ENCODE peak calls at places on chromosomes 2 and 18, in six cellular contexts. L is mucosa of descending colon; A is body of pancreas; Q is CD8-positive, alpha-beta T cell; U is PC-9; X is lower lobe of right lung. T is an unnamed sample.

GRCh38 chr2:200373973-200374416 is 67.5 kb downstream of the SPATS2L start:
- DNase-seq in U (no peak), X (no peak), A (no peak), L (no peak), Q (peak), T (no peak)

GRCh38 chr2:70104231-70105111 is 17.2 kb downstream of the PCBP1 start:
- DNase-seq in X (no peak), L (no peak), A (peak), U (no peak), Q (no peak), T (peak)

GRCh38 chr2:142865924-142866323 is 11.5 kb upstream of the KYNU start:
- DNase-seq in U (no peak), Q (no peak), L (no peak), A (no peak), X (no peak), T (no peak)

GRCh38 chr2:235591231-235591730 is 97.4 kb downstream of the AGAP1 start:
- DNase-seq in L (no peak), U (no peak), X (no peak), A (no peak), Q (no peak), T (no peak)

GRCh38 chr2:46373238-46373637 is 76.0 kb downstream of the EPAS1 start:
- DNase-seq in A (no peak), X (no peak), Q (no peak), L (no peak), U (no peak), T (no peak)

GRCh38 chr2:42092084-42092996 is 44.5 kb downstream of the PKDCC start:
- DNase-seq in A (peak), U (no peak), X (no peak), L (no peak), Q (no peak), T (peak)

GRCh38 chr2:127659408-127660290 is 13.7 kb downstream of the GPR17 start:
- DNase-seq in L (peak), X (peak), A (no peak), U (no peak), Q (no peak), T (no peak)

GRCh38 chr2:197909377-197909776 is 105.0 kb downstream of the PLCL1 start:
- DNase-seq in L (no peak), Q (no peak), U (no peak), X (no peak), A (no peak), T (peak)

GRCh38 chr2:220334210-220334609 is 706.8 kb downstream of the SLC4A3 start:
- DNase-seq in L (no peak), Q (no peak), X (no peak), A (no peak), U (peak), T (peak)

GRCh38 chr2:39922679-39923416 is 143.8 kb upstream of the THUMPD2 start:
- DNase-seq in Q (no peak), L (no peak), A (no peak), U (no peak), X (no peak), T (no peak)

GRCh38 chr18:12996661-12997292 is 5.6 kb downstream of the CEP192 start:
- DNase-seq in A (no peak), U (no peak), Q (no peak), X (no peak), L (no peak), T (no peak)

GRCh38 chr2:17430326-17430725 is 87.9 kb downstream of the RAD51AP2 start:
- DNase-seq in U (no peak), Q (no peak), A (no peak), X (no peak), L (no peak), T (no peak)

GRCh38 chr2:96819101-96819875 is 3.2 kb downstream of the CNNM3 start:
- DNase-seq in U (no peak), A (peak), Q (no peak), X (peak), L (peak), T (peak)

GRCh38 chr2:194223173-194223670 is 1433.8 kb upstream of the SLC39A10 start:
- DNase-seq in A (no peak), Q (no peak), X (no peak), U (no peak), L (no peak), T (no peak)

GRCh38 chr18:48514786-48515185 is 24.0 kb upstream of the CTIF start:
- DNase-seq in A (no peak), U (no peak), X (no peak), L (no peak), Q (no peak), T (no peak)

GRCh38 chr18:73793386-73793785 is 354.2 kb downstream of the FBXO15 start:
- DNase-seq in L (no peak), A (no peak), Q (no peak), X (no peak), U (peak), T (no peak)

GRCh38 chr18:76986391-76986790 is 146.2 kb downstream of the MBP start:
- DNase-seq in L (no peak), X (no peak), U (no peak), Q (no peak), A (no peak), T (no peak)

GRCh38 chr2:128600606-128601297 is 282.1 kb upstream of the HS6ST1 start:
- DNase-seq in Q (no peak), U (no peak), L (no peak), X (no peak), A (peak), T (no peak)

GRCh38 chr2:27809761-27810241 is 38.3 kb downstream of the MRPL33 start:
- DNase-seq in L (no peak), X (no peak), Q (no peak), A (no peak), U (no peak), T (no peak)

GRCh38 chr2:176004925-176005324 is 2.9 kb upstream of the LNPK start:
- DNase-seq in L (no peak), U (no peak), Q (no peak), A (no peak), X (no peak), T (no peak)

GRCh38 chr18:53153281-53153680 is 813.3 kb downstream of the DCC start:
- DNase-seq in A (no peak), X (no peak), Q (no peak), L (peak), U (no peak), T (no peak)
- TF ChIP-seq CTCF in A (peak), X (peak), Q (no peak), L (no peak), U (peak), T (no peak)

GRCh38 chr2:209681201-209681735 is 90.4 kb upstream of the UNC80 start:
- DNase-seq in U (no peak), Q (no peak), A (no peak), L (no peak), X (no peak), T (no peak)
- TF ChIP-seq CTCF in U (no peak), Q (no peak), A (no peak), L (no peak), X (no peak), T (no peak)

DNA sequence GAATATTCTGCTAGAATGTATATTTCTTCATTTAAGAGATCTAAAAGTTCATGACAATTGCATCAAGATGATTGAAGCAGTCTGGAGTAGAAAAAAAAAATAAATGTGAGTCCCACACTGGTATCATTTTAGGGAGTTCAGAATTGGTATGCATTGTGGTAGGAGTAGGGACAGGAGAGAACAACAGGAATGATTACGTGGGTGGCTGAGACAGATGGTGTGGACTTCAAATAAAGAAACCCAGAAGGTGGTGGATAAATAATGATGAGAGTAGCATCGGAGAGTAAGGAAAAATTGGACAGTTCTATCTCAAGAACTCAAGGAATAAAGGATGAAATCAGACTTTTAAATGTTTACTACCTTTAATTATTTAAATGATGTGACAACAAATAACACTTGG is 289.6 kb downstream of the GALNT13 start:
- DNase-seq in U (no peak), X (no peak), Q (no peak), L (no peak), A (no peak), T (no peak)
- TF ChIP-seq CTCF in U (no peak), X (no peak), Q (no peak), L (no peak), A (no peak), T (no peak)

GRCh38 chr18:25409971-25410370 is 58.0 kb upstream of the ZNF521 start:
- DNase-seq in Q (no peak), X (no peak), L (no peak), A (no peak), U (no peak), T (no peak)

DNA sequence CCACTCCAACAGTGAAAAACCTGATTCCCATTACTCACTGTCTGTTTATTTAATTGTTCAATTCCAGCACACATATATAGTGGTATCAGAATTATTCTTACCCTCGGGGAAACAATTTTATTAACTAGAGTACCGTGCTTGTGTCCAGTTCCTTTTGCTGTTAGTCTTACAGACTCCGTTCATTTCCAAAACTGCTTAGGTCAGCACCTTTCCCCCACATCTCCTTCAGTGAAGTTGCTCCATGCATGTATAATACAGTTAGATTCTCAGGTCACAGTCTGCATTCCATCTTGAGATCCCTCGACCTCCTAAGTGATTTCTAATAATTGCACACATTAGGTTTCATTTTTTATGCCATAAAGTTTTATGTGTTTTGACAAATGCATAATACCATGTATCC is 56.3 kb upstream of the ZNF521 start:
- DNase-seq in Q (no peak), L (no peak), A (no peak), U (no peak), X (no peak), T (no peak)
- TF ChIP-seq CTCF in Q (no peak), L (no peak), A (no peak), U (no peak), X (no peak), T (no peak)

GRCh38 chr18:58583569-58583968 is 45.3 kb downstream of the ALPK2 start:
- DNase-seq in Q (no peak), X (no peak), L (no peak), A (no peak), U (no peak), T (no peak)

GRCh38 chr18:58584219-58585127 is 44.4 kb downstream of the ALPK2 start:
- DNase-seq in Q (no peak), X (no peak), L (no peak), A (no peak), U (no peak), T (no peak)

GRCh38 chr18:58590231-58590630 is 38.7 kb downstream of the ALPK2 start:
- DNase-seq in X (no peak), A (no peak), Q (no peak), L (no peak), U (no peak), T (no peak)

GRCh38 chr18:58586269-58586668 is 42.6 kb downstream of the ALPK2 start:
- DNase-seq in L (no peak), Q (no peak), U (no peak), X (no peak), A (no peak), T (no peak)

DNA sequence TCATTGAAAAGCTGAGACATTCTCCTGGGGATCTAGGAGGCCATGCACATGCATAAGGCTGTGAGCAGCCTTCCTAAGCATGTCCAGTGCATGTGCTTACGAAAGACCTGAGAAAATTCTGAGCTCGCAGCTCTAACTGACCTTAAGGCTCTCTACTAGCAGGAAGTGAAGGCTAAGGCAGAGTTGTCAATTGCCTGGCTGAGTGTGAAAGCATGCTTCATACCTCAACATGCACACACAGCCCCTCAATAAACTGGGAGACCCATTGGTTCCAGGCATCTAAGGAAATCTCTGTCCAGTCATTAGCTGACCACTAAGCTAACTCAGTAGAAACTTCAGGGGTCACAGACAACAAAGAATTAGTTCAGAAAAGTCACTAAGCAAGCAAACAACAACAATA is 42.0 kb downstream of the ALPK2 start:
- DNase-seq in A (no peak), X (no peak), L (no peak), Q (no peak), U (no peak), T (no peak)
- TF ChIP-seq CTCF in A (no peak), X (no peak), L (no peak), Q (no peak), U (no peak), T (no peak)

T was measured in Calu3.